ENCODE peak calls at places on chromosomes 13 and 19, in six cellular contexts. One of them, this sample, is unnamed.

GRCh38 chr19:55537741-55538111 is 793 bp upstream of the SBK2 start:
- DNase-seq in H9: peak; percentile 72
- DNase-seq in IMR-90: peak; percentile 69
- DNase-seq in neuronal stem cell: no peak
- DNase-seq in H1: no peak
- DNase-seq in mesenchymal stem cell: no peak
- DNase-seq in this sample: peak; percentile 69

GRCh38 chr13:87498681-87499080 is 172.5 kb upstream of the SLITRK5 start:
- DNase-seq in H9: no peak
- DNase-seq in IMR-90: peak; percentile 0
- DNase-seq in neuronal stem cell: peak; percentile 35
- DNase-seq in H1: no peak
- DNase-seq in mesenchymal stem cell: peak; percentile 39
- DNase-seq in this sample: peak; percentile 14

GRCh38 chr13:92806215-92806614 is 420.4 kb upstream of the GPC6 start:
- DNase-seq in H9: no peak
- DNase-seq in IMR-90: no peak
- DNase-seq in neuronal stem cell: no peak
- DNase-seq in H1: no peak
- DNase-seq in mesenchymal stem cell: peak; percentile 62
- DNase-seq in this sample: no peak

GRCh38 chr13:51794959-51795358 is 9.0 kb downstream of the DHRS12 start:
- DNase-seq in H9: no peak
- DNase-seq in IMR-90: no peak
- DNase-seq in neuronal stem cell: no peak
- DNase-seq in H1: no peak
- DNase-seq in mesenchymal stem cell: no peak
- DNase-seq in this sample: no peak

GRCh38 chr19:18218600-18218999 is 7.6 kb downstream of the PDE4C start:
- DNase-seq in H9: no peak
- DNase-seq in IMR-90: no peak
- DNase-seq in neuronal stem cell: no peak
- DNase-seq in H1: no peak
- DNase-seq in mesenchymal stem cell: no peak
- DNase-seq in this sample: no peak

GRCh38 chr19:22882797-22883196 is 50.7 kb downstream of the ZNF723 start:
- DNase-seq in H9: no peak
- DNase-seq in IMR-90: peak; percentile 13
- DNase-seq in neuronal stem cell: no peak
- DNase-seq in H1: no peak
- DNase-seq in mesenchymal stem cell: peak; percentile 4
- DNase-seq in this sample: peak; percentile 64

GRCh38 chr19:41998246-41999020 is 4.4 kb upstream of the ATP1A3 start:
- DNase-seq in H9: peak; percentile 75
- DNase-seq in IMR-90: peak; percentile 39
- DNase-seq in neuronal stem cell: peak; percentile 66
- DNase-seq in H1: peak; percentile 91
- DNase-seq in mesenchymal stem cell: peak; percentile 29
- DNase-seq in this sample: peak; percentile 59

GRCh38 chr13:79194272-79194671 is 211.8 kb downstream of the RBM26 start:
- DNase-seq in H9: no peak
- DNase-seq in IMR-90: no peak
- DNase-seq in neuronal stem cell: no peak
- DNase-seq in H1: no peak
- DNase-seq in mesenchymal stem cell: no peak
- DNase-seq in this sample: no peak

GRCh38 chr19:58581227-58582141 is 8.3 kb upstream of the MZF1 start:
- DNase-seq in H9: peak; percentile 96
- DNase-seq in IMR-90: peak; percentile 91
- DNase-seq in neuronal stem cell: peak; percentile 76
- DNase-seq in H1: peak; percentile 99
- DNase-seq in mesenchymal stem cell: peak; percentile 93
- DNase-seq in this sample: peak; percentile 96

DNA sequence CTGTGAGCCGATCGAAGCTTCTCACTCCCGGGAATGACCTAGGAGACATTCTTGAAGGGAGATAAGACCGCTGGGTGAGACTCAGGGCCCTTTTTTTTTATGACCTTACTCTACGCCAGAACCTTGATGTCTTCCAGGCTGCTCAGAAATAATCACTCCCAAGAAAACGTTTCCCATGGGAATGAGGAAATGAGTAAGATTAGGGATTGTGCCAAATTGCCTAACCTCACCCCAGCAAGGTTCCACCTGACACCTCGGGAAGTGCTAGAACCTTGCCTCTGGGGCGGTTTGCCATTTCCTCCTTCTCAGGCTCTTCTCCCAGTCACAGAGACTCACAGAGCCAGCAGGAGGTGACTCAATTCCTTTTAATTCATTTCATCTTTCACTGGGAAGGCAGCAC is 2.3 kb downstream of the SLC46A3 start:
- DNase-seq in H9: no peak
- DNase-seq in IMR-90: peak; percentile 83
- DNase-seq in neuronal stem cell: no peak
- DNase-seq in H1: no peak
- DNase-seq in mesenchymal stem cell: peak; percentile 88
- DNase-seq in this sample: peak; percentile 97
- H3K4me2 ChIP-seq in H9: no peak overlapping the region
- H3K4me2 ChIP-seq in IMR-90: peak overlapping the region; percentile 51
- H3K4me2 ChIP-seq in neuronal stem cell: no peak overlapping the region
- H3K4me2 ChIP-seq in H1: no peak overlapping the region
- H3K4me2 ChIP-seq in mesenchymal stem cell: no peak overlapping the region
- H3K4me2 ChIP-seq in this sample: no peak overlapping the region

GRCh38 chr13:75633285-75633684 is 2.8 kb upstream of the LMO7 start:
- DNase-seq in H9: no peak
- DNase-seq in IMR-90: peak; percentile 97
- DNase-seq in neuronal stem cell: no peak
- DNase-seq in H1: no peak
- DNase-seq in mesenchymal stem cell: peak; percentile 92
- DNase-seq in this sample: no peak

GRCh38 chr13:75636339-75637095 is 387 bp downstream of the LMO7 start:
- DNase-seq in H9: peak; percentile 69
- DNase-seq in IMR-90: peak; percentile 46
- DNase-seq in neuronal stem cell: peak; percentile 32
- DNase-seq in H1: peak; percentile 76
- DNase-seq in mesenchymal stem cell: peak; percentile 61
- DNase-seq in this sample: peak; percentile 76

GRCh38 chr13:75637101-75637774 is 1.1 kb downstream of the LMO7 start:
- DNase-seq in H9: no peak
- DNase-seq in IMR-90: no peak
- DNase-seq in neuronal stem cell: no peak
- DNase-seq in H1: no peak
- DNase-seq in mesenchymal stem cell: peak; percentile 44
- DNase-seq in this sample: peak; percentile 36

GRCh38 chr13:75635101-75635620 is 969 bp upstream of the LMO7 start:
- DNase-seq in H9: peak; percentile 46
- DNase-seq in IMR-90: no peak
- DNase-seq in neuronal stem cell: no peak
- DNase-seq in H1: no peak
- DNase-seq in mesenchymal stem cell: peak; percentile 50
- DNase-seq in this sample: peak; percentile 56

DNA sequence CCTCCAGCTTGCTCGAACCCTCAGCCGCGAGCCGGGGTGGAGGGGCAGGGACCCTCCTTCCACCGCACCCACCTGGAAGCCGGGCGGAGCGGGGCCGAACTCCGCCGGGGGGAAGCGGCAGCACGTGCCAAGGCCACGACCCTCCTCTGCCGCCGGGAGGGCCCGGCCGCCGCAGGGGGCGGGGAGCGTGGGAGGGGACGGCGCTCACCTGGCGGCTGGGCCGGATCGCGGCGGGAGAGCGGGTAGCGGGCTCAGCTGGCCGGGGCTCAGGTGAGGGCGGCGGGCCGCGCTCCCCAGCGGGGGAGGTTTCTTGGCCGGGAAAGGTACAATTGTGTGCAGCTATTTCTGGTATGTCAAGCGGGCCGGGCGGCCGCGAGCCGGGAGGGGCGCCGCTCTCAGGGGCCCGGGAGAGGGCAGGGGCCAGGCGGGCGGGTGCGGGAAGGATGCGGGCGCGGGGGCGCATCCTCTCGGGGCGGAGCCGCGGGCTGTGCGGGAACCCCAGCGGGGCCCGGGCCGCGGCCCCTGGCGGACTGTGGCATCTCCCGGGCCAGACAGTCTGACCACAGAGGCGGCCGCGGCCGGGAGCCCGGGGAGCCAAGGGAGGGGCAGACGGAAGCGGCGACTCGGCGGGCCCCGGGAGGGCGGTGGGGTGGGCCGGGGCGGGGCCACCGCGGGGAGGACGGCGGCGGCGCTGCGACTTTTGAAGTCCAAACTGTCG is at the start of gene LMO7:
- DNase-seq in H9: peak; percentile 82
- DNase-seq in IMR-90: peak; percentile 52
- DNase-seq in neuronal stem cell: peak; percentile 43
- DNase-seq in H1: peak; percentile 84
- DNase-seq in mesenchymal stem cell: peak; percentile 72
- DNase-seq in this sample: peak; percentile 89
- H2BK15ac ChIP-seq in H9: no peak within 1 kb of the TSS
- H2BK15ac ChIP-seq in IMR-90: peak within 1 kb of the TSS; percentile 77
- H2BK15ac ChIP-seq in neuronal stem cell: peak within 1 kb of the TSS; percentile 87
- H2BK15ac ChIP-seq in H1: peak within 1 kb of the TSS; percentile 96
- H2BK15ac ChIP-seq in mesenchymal stem cell: peak within 1 kb of the TSS; percentile 95
- H2BK15ac ChIP-seq in this sample: no peak within 1 kb of the TSS

DNA sequence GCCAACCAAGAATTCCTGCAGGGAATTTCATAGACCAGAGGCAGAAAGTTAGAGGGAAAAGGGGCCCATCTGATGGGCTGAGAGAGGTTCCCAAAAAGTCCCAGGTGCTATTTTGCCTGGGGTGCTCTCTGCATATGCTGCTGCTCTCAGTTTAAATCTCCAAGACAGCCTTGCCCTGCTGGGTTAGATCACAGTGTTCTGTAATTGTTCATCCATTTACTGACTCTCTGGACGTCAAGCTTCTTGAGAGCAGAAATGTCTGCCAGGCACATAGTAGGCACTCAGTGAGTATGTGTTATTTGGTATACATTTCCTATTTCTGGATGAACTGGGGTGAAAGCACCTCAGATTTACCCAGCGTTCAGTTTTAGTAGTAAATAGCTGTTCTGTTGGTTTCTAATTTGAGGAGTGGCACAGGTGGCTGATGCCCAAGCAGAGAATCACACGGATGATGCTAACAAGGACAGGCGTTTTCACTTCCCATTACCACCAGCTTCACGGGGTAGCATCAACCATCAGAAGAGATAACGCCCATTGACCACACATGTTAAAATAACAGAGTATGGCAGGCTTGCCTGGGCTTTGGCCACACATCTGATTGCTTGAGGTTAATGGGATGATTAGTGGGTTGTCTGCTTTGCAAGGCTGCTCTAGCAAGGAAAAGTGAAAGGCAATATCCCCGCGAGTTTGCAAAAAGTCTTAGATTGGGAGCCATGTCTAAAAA is 161.1 kb downstream of the SLC7A1 start:
- DNase-seq in H9: no peak
- DNase-seq in IMR-90: no peak
- DNase-seq in neuronal stem cell: no peak
- DNase-seq in H1: no peak
- DNase-seq in mesenchymal stem cell: no peak
- DNase-seq in this sample: no peak
- H3K23ac ChIP-seq in H9: no peak overlapping the region
- H3K23ac ChIP-seq in IMR-90: no peak overlapping the region
- H3K23ac ChIP-seq in neuronal stem cell: no peak overlapping the region
- H3K23ac ChIP-seq in H1: no peak overlapping the region
- H3K23ac ChIP-seq in mesenchymal stem cell: no peak overlapping the region
- H3K23ac ChIP-seq in this sample: no peak overlapping the region

GRCh38 chr13:66831317-66831716 is 398.8 kb downstream of the PCDH9 start:
- DNase-seq in H9: no peak
- DNase-seq in IMR-90: no peak
- DNase-seq in neuronal stem cell: no peak
- DNase-seq in H1: no peak
- DNase-seq in mesenchymal stem cell: peak; percentile 1
- DNase-seq in this sample: no peak
- H3K4me2 ChIP-seq in H9: no peak overlapping the region
- H3K4me2 ChIP-seq in IMR-90: no peak overlapping the region
- H3K4me2 ChIP-seq in neuronal stem cell: no peak overlapping the region
- H3K4me2 ChIP-seq in H1: no peak overlapping the region
- H3K4me2 ChIP-seq in mesenchymal stem cell: no peak overlapping the region
- H3K4me2 ChIP-seq in this sample: no peak overlapping the region

GRCh38 chr19:53132231-53132991 is at the start of gene ZNF415:
- DNase-seq in H9: peak; percentile 88
- DNase-seq in IMR-90: peak; percentile 67
- DNase-seq in neuronal stem cell: peak; percentile 56
- DNase-seq in H1: peak; percentile 83
- DNase-seq in mesenchymal stem cell: peak; percentile 60
- DNase-seq in this sample: peak; percentile 89

GRCh38 chr19:53131085-53131484 is 1.6 kb downstream of the ZNF415 start:
- DNase-seq in H9: no peak
- DNase-seq in IMR-90: no peak
- DNase-seq in neuronal stem cell: no peak
- DNase-seq in H1: no peak
- DNase-seq in mesenchymal stem cell: no peak
- DNase-seq in this sample: peak; percentile 57

GRCh38 chr19:53140351-53140750 is 7.6 kb upstream of the ZNF415 start:
- DNase-seq in H9: no peak
- DNase-seq in IMR-90: no peak
- DNase-seq in neuronal stem cell: no peak
- DNase-seq in H1: no peak
- DNase-seq in mesenchymal stem cell: no peak
- DNase-seq in this sample: peak; percentile 10

GRCh38 chr19:53131732-53132131 is 978 bp downstream of the ZNF415 start:
- DNase-seq in H9: no peak
- DNase-seq in IMR-90: no peak
- DNase-seq in neuronal stem cell: no peak
- DNase-seq in H1: no peak
- DNase-seq in mesenchymal stem cell: no peak
- DNase-seq in this sample: no peak

DNA sequence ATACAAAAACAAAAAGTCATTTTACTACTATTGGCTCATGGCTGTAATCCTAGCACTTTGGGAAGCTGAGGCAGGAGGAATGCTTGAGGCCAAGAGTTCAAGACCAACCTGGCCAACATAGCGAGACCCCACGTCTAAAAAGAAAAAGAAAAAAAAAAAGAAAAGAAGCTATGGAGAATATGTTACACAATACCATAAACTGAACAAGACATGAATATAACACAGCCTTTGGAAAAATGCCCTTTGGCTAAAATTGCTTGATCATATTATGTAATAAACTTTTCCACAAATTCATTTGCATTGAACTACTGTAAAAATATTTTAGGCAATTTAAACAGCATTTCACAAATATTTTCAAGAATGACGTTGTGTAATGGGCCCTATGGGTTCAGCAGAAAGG is 3.7 kb upstream of the ZNF415 start:
- DNase-seq in H9: no peak
- DNase-seq in IMR-90: no peak
- DNase-seq in neuronal stem cell: no peak
- DNase-seq in H1: no peak
- DNase-seq in mesenchymal stem cell: no peak
- DNase-seq in this sample: no peak
- H2BK15ac ChIP-seq in H9: no peak overlapping the region
- H2BK15ac ChIP-seq in IMR-90: no peak overlapping the region
- H2BK15ac ChIP-seq in neuronal stem cell: no peak overlapping the region
- H2BK15ac ChIP-seq in H1: no peak overlapping the region
- H2BK15ac ChIP-seq in mesenchymal stem cell: no peak overlapping the region
- H2BK15ac ChIP-seq in this sample: no peak overlapping the region

GRCh38 chr13:110264685-110265275 is 42.2 kb downstream of the COL4A1 start:
- DNase-seq in H9: no peak
- DNase-seq in IMR-90: no peak
- DNase-seq in neuronal stem cell: no peak
- DNase-seq in H1: peak; percentile 41
- DNase-seq in mesenchymal stem cell: no peak
- DNase-seq in this sample: peak; percentile 28
- H3K23ac ChIP-seq in H9: no peak overlapping the region
- H3K23ac ChIP-seq in IMR-90: peak overlapping the region; percentile 50
- H3K23ac ChIP-seq in neuronal stem cell: no peak overlapping the region
- H3K23ac ChIP-seq in H1: no peak overlapping the region
- H3K23ac ChIP-seq in mesenchymal stem cell: no peak overlapping the region
- H3K23ac ChIP-seq in this sample: no peak overlapping the region